ENCODE peak calls at places on chromosomes 13 and 19, in four cellular contexts. One of them, this sample, is unnamed.

GRCh38 chr19:33459691-33460090 is 61.9 kb downstream of the PEPD start:
- DNase-seq in mesothelial cell of epicardium: no peak
- DNase-seq in astrocyte of the cerebellum: no peak
- DNase-seq in cardiac muscle cell: no peak
- DNase-seq in this sample: no peak

GRCh38 chr19:46265217-46265828 is 31.5 kb upstream of the HIF3A start:
- DNase-seq in mesothelial cell of epicardium: peak
- DNase-seq in astrocyte of the cerebellum: peak
- DNase-seq in cardiac muscle cell: peak
- DNase-seq in this sample: peak

GRCh38 chr13:94914829-94915228 is 202.5 kb upstream of the SOX21 start:
- DNase-seq in mesothelial cell of epicardium: no peak
- DNase-seq in astrocyte of the cerebellum: no peak
- DNase-seq in cardiac muscle cell: no peak
- DNase-seq in this sample: no peak

GRCh38 chr19:16248380-16249023 is 50.8 kb downstream of the AP1M1 start:
- DNase-seq in mesothelial cell of epicardium: no peak
- DNase-seq in astrocyte of the cerebellum: no peak
- DNase-seq in cardiac muscle cell: no peak
- DNase-seq in this sample: no peak

GRCh38 chr19:2223959-2224358 is 12.2 kb downstream of the PLEKHJ1 start:
- DNase-seq in mesothelial cell of epicardium: no peak
- DNase-seq in astrocyte of the cerebellum: no peak
- DNase-seq in cardiac muscle cell: no peak
- DNase-seq in this sample: no peak

GRCh38 chr13:106344318-106344717 is 191.1 kb downstream of the EFNB2 start:
- DNase-seq in mesothelial cell of epicardium: no peak
- DNase-seq in astrocyte of the cerebellum: no peak
- DNase-seq in cardiac muscle cell: no peak
- DNase-seq in this sample: no peak

GRCh38 chr13:53460776-53461175 is 432.2 kb downstream of the OLFM4 start:
- DNase-seq in mesothelial cell of epicardium: no peak
- DNase-seq in astrocyte of the cerebellum: no peak
- DNase-seq in cardiac muscle cell: peak
- DNase-seq in this sample: no peak

GRCh38 chr19:31268751-31269150 is 80.5 kb downstream of the TSHZ3 start:
- DNase-seq in mesothelial cell of epicardium: no peak
- DNase-seq in astrocyte of the cerebellum: no peak
- DNase-seq in cardiac muscle cell: no peak
- DNase-seq in this sample: no peak

GRCh38 chr13:77832339-77833100 is 86.1 kb downstream of the EDNRB start:
- DNase-seq in mesothelial cell of epicardium: no peak
- DNase-seq in astrocyte of the cerebellum: peak
- DNase-seq in cardiac muscle cell: no peak
- DNase-seq in this sample: no peak

GRCh38 chr19:41606215-41606837 is 20.5 kb downstream of the CEACAM4 start:
- DNase-seq in mesothelial cell of epicardium: no peak
- DNase-seq in astrocyte of the cerebellum: no peak
- DNase-seq in cardiac muscle cell: no peak
- DNase-seq in this sample: no peak

GRCh38 chr13:97385854-97386253 is 48.1 kb upstream of the RAP2A start:
- DNase-seq in mesothelial cell of epicardium: no peak
- DNase-seq in astrocyte of the cerebellum: no peak
- DNase-seq in cardiac muscle cell: no peak
- DNase-seq in this sample: no peak

GRCh38 chr13:32955881-32956594 is 60.2 kb upstream of the KL start:
- DNase-seq in mesothelial cell of epicardium: no peak
- DNase-seq in astrocyte of the cerebellum: no peak
- DNase-seq in cardiac muscle cell: no peak
- DNase-seq in this sample: no peak

GRCh38 chr19:13089139-13089856 is 13.4 kb downstream of the LYL1 start:
- DNase-seq in mesothelial cell of epicardium: no peak
- DNase-seq in astrocyte of the cerebellum: no peak
- DNase-seq in cardiac muscle cell: no peak
- DNase-seq in this sample: no peak

GRCh38 chr13:106376411-106377112 is 158.9 kb downstream of the EFNB2 start:
- DNase-seq in mesothelial cell of epicardium: no peak
- DNase-seq in astrocyte of the cerebellum: peak
- DNase-seq in cardiac muscle cell: no peak
- DNase-seq in this sample: peak

GRCh38 chr19:21482863-21483276 is 22.5 kb upstream of the ZNF429 start:
- DNase-seq in mesothelial cell of epicardium: no peak
- DNase-seq in astrocyte of the cerebellum: no peak
- DNase-seq in cardiac muscle cell: peak
- DNase-seq in this sample: peak

GRCh38 chr19:17110599-17110966 is 35.0 kb downstream of the MYO9B start:
- DNase-seq in mesothelial cell of epicardium: no peak
- DNase-seq in astrocyte of the cerebellum: no peak
- DNase-seq in cardiac muscle cell: no peak
- DNase-seq in this sample: no peak

GRCh38 chr19:32702010-32702409 is 10.4 kb downstream of the NUDT19 start:
- DNase-seq in mesothelial cell of epicardium: no peak
- DNase-seq in astrocyte of the cerebellum: no peak
- DNase-seq in cardiac muscle cell: no peak
- DNase-seq in this sample: no peak

GRCh38 chr13:111153977-111154332 is 38.8 kb downstream of the ARHGEF7 start:
- DNase-seq in mesothelial cell of epicardium: no peak
- DNase-seq in astrocyte of the cerebellum: no peak
- DNase-seq in cardiac muscle cell: no peak
- DNase-seq in this sample: no peak

GRCh38 chr19:34676697-34677385 is at the start of gene SCGB2B2:
- DNase-seq in mesothelial cell of epicardium: no peak
- DNase-seq in astrocyte of the cerebellum: no peak
- DNase-seq in cardiac muscle cell: peak
- DNase-seq in this sample: no peak

GRCh38 chr19:14517840-14518505 is at the start of gene DNAJB1:
- DNase-seq in mesothelial cell of epicardium: peak
- DNase-seq in astrocyte of the cerebellum: no peak
- DNase-seq in cardiac muscle cell: peak
- DNase-seq in this sample: peak

GRCh38 chr13:89163081-89163480 is 1491.9 kb downstream of the SLITRK5 start:
- DNase-seq in mesothelial cell of epicardium: no peak
- DNase-seq in astrocyte of the cerebellum: no peak
- DNase-seq in cardiac muscle cell: no peak
- DNase-seq in this sample: no peak

GRCh38 chr13:27200413-27201066 is 28.9 kb upstream of the USP12 start:
- DNase-seq in mesothelial cell of epicardium: no peak
- DNase-seq in astrocyte of the cerebellum: no peak
- DNase-seq in cardiac muscle cell: no peak
- DNase-seq in this sample: no peak

GRCh38 chr19:51242881-51243280 is 8.0 kb upstream of the SIGLECL1 start:
- DNase-seq in mesothelial cell of epicardium: no peak
- DNase-seq in astrocyte of the cerebellum: no peak
- DNase-seq in cardiac muscle cell: no peak
- DNase-seq in this sample: no peak

GRCh38 chr13:38657191-38657590 is 29.7 kb upstream of the FREM2 start:
- DNase-seq in mesothelial cell of epicardium: no peak
- DNase-seq in astrocyte of the cerebellum: peak
- DNase-seq in cardiac muscle cell: no peak
- DNase-seq in this sample: no peak

GRCh38 chr13:44758595-44759221 is 182.6 kb upstream of the TSC22D1 start:
- DNase-seq in mesothelial cell of epicardium: no peak
- DNase-seq in astrocyte of the cerebellum: peak
- DNase-seq in cardiac muscle cell: no peak
- DNase-seq in this sample: no peak

GRCh38 chr13:65856464-65856863 is 1373.7 kb downstream of the PCDH9 start:
- DNase-seq in mesothelial cell of epicardium: no peak
- DNase-seq in astrocyte of the cerebellum: peak
- DNase-seq in cardiac muscle cell: no peak
- DNase-seq in this sample: no peak

GRCh38 chr13:112885782-112886268 is 83.2 kb upstream of the MCF2L start:
- DNase-seq in mesothelial cell of epicardium: peak
- DNase-seq in astrocyte of the cerebellum: peak
- DNase-seq in cardiac muscle cell: peak
- DNase-seq in this sample: peak

GRCh38 chr13:67229438-67230242 is 496 bp downstream of the PCDH9 start:
- DNase-seq in mesothelial cell of epicardium: no peak
- DNase-seq in astrocyte of the cerebellum: peak
- DNase-seq in cardiac muscle cell: peak
- DNase-seq in this sample: no peak

GRCh38 chr19:12797141-12797587 is 4.4 kb downstream of the PRDX2 start:
- DNase-seq in mesothelial cell of epicardium: no peak
- DNase-seq in astrocyte of the cerebellum: no peak
- DNase-seq in cardiac muscle cell: no peak
- DNase-seq in this sample: no peak

GRCh38 chr13:21749410-21749809 is 78.5 kb downstream of the FGF9 start:
- DNase-seq in mesothelial cell of epicardium: no peak
- DNase-seq in astrocyte of the cerebellum: peak
- DNase-seq in cardiac muscle cell: no peak
- DNase-seq in this sample: no peak

GRCh38 chr19:13260883-13261653 is 110.9 kb downstream of the IER2 start:
- DNase-seq in mesothelial cell of epicardium: no peak
- DNase-seq in astrocyte of the cerebellum: peak
- DNase-seq in cardiac muscle cell: no peak
- DNase-seq in this sample: no peak